ENCODE peak calls at places on chromosomes 6 and 20, in four cellular contexts. C, A, K and G are unnamed samples.

GRCh38 chr6:14035448-14035847 is 82.1 kb upstream of the CD83 start:
- DNase-seq in C (no peak), A (peak; percentile 36), K (no peak), G (no peak)

GRCh38 chr6:157555795-157556645 is 175.0 kb downstream of the ZDHHC14 start:
- DNase-seq in K (no peak), A (no peak), C (no peak), G (no peak)

GRCh38 chr6:22141271-22141745 is 155.5 kb downstream of the PRL start:
- DNase-seq in A (no peak), C (no peak), K (no peak), G (no peak)

GRCh38 chr6:141418076-141418475 is 714.6 kb upstream of the GJE1 start:
- DNase-seq in C (no peak), A (no peak), K (no peak), G (no peak)

GRCh38 chr6:63278916-63279315 is 40.9 kb downstream of the LGSN start:
- DNase-seq in A (no peak), K (no peak), C (peak; percentile 31), G (no peak)

GRCh38 chr6:2182251-2182650 is 63.2 kb downstream of the GMDS start:
- DNase-seq in A (no peak), C (no peak), K (no peak), G (no peak)

GRCh38 chr6:89411019-89411268 is 1.1 kb downstream of the RRAGD start:
- DNase-seq in K (no peak), C (peak; percentile 27), A (no peak), G (no peak)

GRCh38 chr6:41489284-41489851 is 56.8 kb upstream of the FOXP4 start:
- DNase-seq in K (no peak), C (no peak), A (no peak), G (no peak)

GRCh38 chr6:53741417-53741816 is 53.4 kb upstream of the LRRC1 start:
- DNase-seq in A (no peak), K (no peak), C (no peak), G (no peak)

GRCh38 chr20:62400021-62400420 is 7.1 kb downstream of the CABLES2 start:
- DNase-seq in A (no peak), K (no peak), C (no peak), G (no peak)

GRCh38 chr6:72553531-72554202 is 68.2 kb upstream of the KCNQ5 start:
- DNase-seq in K (no peak), C (no peak), A (no peak), G (no peak)

GRCh38 chr6:129893513-129894098 is 32.5 kb upstream of the TMEM244 start:
- DNase-seq in A (no peak), K (no peak), C (no peak), G (no peak)
- TF ChIP-seq CTCF in A (peak; percentile 7), K (peak; percentile 33), C (no peak), G (peak; percentile 36)

GRCh38 chr6:33418690-33419291 is 884 bp upstream of the CUTA start:
- DNase-seq in A (no peak), C (no peak), K (no peak), G (no peak)

GRCh38 chr6:33416386-33417126 is 1.4 kb downstream of the CUTA start:
- DNase-seq in K (no peak), C (no peak), A (no peak), G (peak; percentile 49)

GRCh38 chr6:33419580-33420492 is at the start of gene SYNGAP1:
- DNase-seq in C (no peak), K (no peak), A (no peak), G (no peak)

GRCh38 chr6:33417127-33417902 is 592 bp downstream of the CUTA start:
- DNase-seq in K (no peak), A (no peak), C (no peak), G (no peak)

GRCh38 chr6:33417903-33418689 is at the start of gene CUTA:
- DNase-seq in A (peak; percentile 99), K (peak; percentile 98), C (peak; percentile 99), G (peak; percentile 93)
- TF ChIP-seq CTCF in A (no peak), K (peak; percentile 27), C (no peak), G (peak; percentile 48)

GRCh38 chr20:43446361-43446879 is 11.3 kb upstream of the SRSF6 start:
- DNase-seq in A (no peak), K (no peak), C (no peak), G (no peak)

GRCh38 chr20:43440531-43440930 is 17.2 kb upstream of the SRSF6 start:
- DNase-seq in K (no peak), A (no peak), C (no peak), G (no peak)

GRCh38 chr20:43438578-43439316 is 18.9 kb upstream of the SRSF6 start:
- DNase-seq in C (no peak), K (no peak), A (no peak), G (peak; percentile 51)

GRCh38 chr20:43444107-43444506 is 13.6 kb upstream of the SRSF6 start:
- DNase-seq in K (no peak), A (no peak), C (no peak), G (no peak)

GRCh38 chr20:43442310-43442880 is 15.3 kb upstream of the SRSF6 start:
- DNase-seq in A (no peak), C (no peak), K (no peak), G (no peak)
- TF ChIP-seq CTCF in A (no peak), C (no peak), K (no peak), G (no peak)

GRCh38 chr6:149834513-149835481 is 29.4 kb downstream of the LRP11 start:
- DNase-seq in K (peak; percentile 70), A (peak; percentile 63), C (peak; percentile 61), G (peak; percentile 66)

GRCh38 chr6:149830731-149831379 is 33.3 kb downstream of the LRP11 start:
- DNase-seq in A (no peak), C (no peak), K (no peak), G (no peak)

GRCh38 chr6:149833651-149834050 is 30.5 kb downstream of the LRP11 start:
- DNase-seq in C (no peak), K (no peak), A (no peak), G (no peak)

GRCh38 chr6:149831380-149831820 is 32.8 kb downstream of the LRP11 start:
- DNase-seq in K (no peak), C (no peak), A (no peak), G (no peak)
- TF ChIP-seq CTCF in K (no peak), C (no peak), A (no peak), G (no peak)

DNA sequence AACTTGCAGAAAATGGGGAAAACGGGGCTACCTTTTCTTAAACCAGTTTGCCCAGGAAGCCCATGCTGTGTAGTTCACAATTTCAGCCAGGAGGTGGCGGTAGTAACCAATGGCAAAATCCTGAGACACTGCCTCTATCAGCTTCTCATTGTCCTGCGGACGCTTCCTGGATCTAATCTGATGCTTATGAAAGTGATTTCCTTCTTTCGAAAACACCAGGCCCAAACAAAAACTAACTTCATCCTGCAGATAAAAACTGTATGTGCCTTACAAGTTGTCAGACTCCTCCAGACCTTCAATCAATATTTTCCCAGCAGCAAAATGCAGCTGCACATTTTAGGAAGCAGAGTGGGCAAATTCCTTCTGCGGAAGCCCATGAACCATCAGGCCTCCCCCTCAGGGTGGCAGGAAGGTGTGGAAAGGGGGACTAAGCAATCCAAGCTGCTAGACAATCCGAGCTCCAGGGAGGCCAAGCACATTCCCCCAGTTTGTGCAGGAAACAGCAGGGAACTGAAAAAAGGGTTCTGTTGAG is 88.5 kb downstream of the LY86 start:
- DNase-seq in A (peak; percentile 80), K (peak; percentile 69), C (peak; percentile 84), G (peak; percentile 77)
- TF ChIP-seq CTCF in A (peak; percentile 97), K (peak; percentile 97), C (peak; percentile 50), G (peak; percentile 75)

GRCh38 chr20:63657937-63658748 is at the start of gene RTEL1:
- DNase-seq in A (peak; percentile 91), K (peak; percentile 86), C (peak; percentile 93), G (peak; percentile 98)
- TF ChIP-seq CTCF in A (no peak), K (no peak), C (no peak), G (no peak)

DNA sequence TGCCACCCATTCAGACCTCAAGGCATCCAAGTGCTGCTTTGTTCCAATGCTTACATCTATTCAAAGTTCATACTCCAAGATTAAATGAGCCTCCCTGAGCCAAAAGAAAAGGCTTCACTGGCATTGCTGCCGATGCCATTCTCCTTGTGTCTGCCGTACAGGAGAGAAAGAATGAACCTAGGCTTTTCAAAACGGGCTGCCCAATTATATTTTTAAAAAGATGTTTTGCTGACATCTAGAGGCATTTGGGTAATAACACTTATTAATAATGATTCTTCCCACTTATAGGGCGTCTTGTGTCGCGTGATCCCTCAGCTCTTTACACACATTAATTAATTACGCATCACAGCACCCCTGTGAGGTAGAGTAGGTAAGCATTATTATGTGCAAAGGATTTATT is 545.6 kb downstream of the PKHD1 start:
- DNase-seq in K (no peak), A (no peak), C (no peak), G (no peak)
- TF ChIP-seq CTCF in K (no peak), A (no peak), C (no peak), G (no peak)

GRCh38 chr6:166809721-166810120 is 146.6 kb downstream of the RNASET2 start:
- DNase-seq in A (no peak), K (no peak), C (no peak), G (no peak)

GRCh38 chr6:166813461-166813860 is 142.9 kb downstream of the RNASET2 start:
- DNase-seq in C (no peak), A (no peak), K (no peak), G (no peak)

GRCh38 chr6:166810864-166811263 is 145.5 kb downstream of the RNASET2 start:
- DNase-seq in C (no peak), K (no peak), A (no peak), G (no peak)

GRCh38 chr6:166815629-166816028 is 140.7 kb downstream of the RNASET2 start:
- DNase-seq in A (no peak), K (no peak), C (no peak), G (no peak)

DNA sequence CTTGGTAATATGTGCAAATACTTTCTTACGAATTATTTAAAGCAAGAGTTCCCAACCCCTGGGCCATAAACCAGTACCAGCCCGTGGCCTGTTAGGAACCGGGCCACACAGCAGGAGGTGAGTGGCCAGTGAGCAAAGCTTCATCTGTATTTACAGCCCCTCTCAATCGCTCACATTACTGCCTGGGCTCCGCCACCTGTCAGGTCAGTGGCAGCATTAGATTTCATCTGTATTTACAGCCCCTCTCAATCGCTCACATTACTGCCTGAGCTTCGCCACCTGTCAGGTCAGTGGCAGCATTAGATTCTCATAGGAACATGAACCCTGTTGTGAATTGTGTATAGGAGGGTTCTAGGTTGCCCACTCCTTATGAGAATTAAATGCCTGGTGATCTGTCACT is 142.0 kb downstream of the RNASET2 start:
- DNase-seq in A (no peak), C (no peak), K (no peak), G (no peak)
- TF ChIP-seq CTCF in A (no peak), C (no peak), K (no peak), G (no peak)

GRCh38 chr6:136212616-136213396 is 37.3 kb downstream of the MTFR2 start:
- DNase-seq in C (no peak), A (no peak), K (no peak), G (no peak)

GRCh38 chr6:136209496-136209895 is 40.6 kb downstream of the MTFR2 start:
- DNase-seq in K (no peak), A (no peak), C (no peak), G (no peak)

GRCh38 chr6:136210450-136211165 is 39.5 kb downstream of the MTFR2 start:
- DNase-seq in C (no peak), K (no peak), A (no peak), G (no peak)

GRCh38 chr6:136213853-136214252 is 36.3 kb downstream of the MTFR2 start:
- DNase-seq in C (no peak), A (no peak), K (no peak), G (no peak)

GRCh38 chr6:136208783-136209182 is 41.3 kb downstream of the MTFR2 start:
- DNase-seq in A (no peak), K (no peak), C (no peak), G (no peak)
- TF ChIP-seq CTCF in A (no peak), K (no peak), C (no peak), G (no peak)